ENCODE peak calls at places on chromosomes 12 and 14, in ten cellular contexts. Y is RPMI7951; E is kidney; P is mammary epithelial cell; D is stimulated activated CD4-positive, alpha-beta T cell treated with anti-CD3 and anti-CD28 coated beads, TNF-alpha, amount 100 ng/mL, for 1 hour; J is AG09309; M is GM10248; N is heart left ventricle; I is ACHN; Z is nephron progenitor cell. K is an unnamed sample.
A peak's percentile ranks its signal among the peaks of the same experiment; 100 is the strongest.

GRCh38 chr14:54102051-54102456 is 145.4 kb upstream of the BMP4 start:
- DNase-seq in Z (no peak), I (no peak), M (no peak), D (no peak), E (no peak), P (no peak), N (no peak), Y (no peak), J (no peak), K (no peak)

GRCh38 chr14:38233218-38233617 is 22.7 kb downstream of the CLEC14A start:
- DNase-seq in I (no peak), P (no peak), Z (no peak), M (no peak), J (no peak), Y (no peak), N (no peak), E (no peak), D (no peak), K (no peak)

GRCh38 chr14:102352213-102352612 is 10.5 kb downstream of the CINP start:
- DNase-seq in Y (no peak), E (no peak), I (no peak), D (no peak), Z (no peak), J (no peak), M (no peak), N (no peak), P (no peak), K (no peak)

GRCh38 chr14:103169954-103170353 is 46.7 kb downstream of the TNFAIP2 start:
- DNase-seq in N (no peak), E (no peak), M (no peak), J (no peak), P (no peak), D (no peak), Z (no peak), Y (no peak), I (peak; percentile 89), K (no peak)

GRCh38 chr12:47935196-47935595 is 28.2 kb upstream of the TMEM106C start:
- DNase-seq in E (peak; percentile 84), I (no peak), Y (peak; percentile 94), Z (no peak), D (no peak), J (peak; percentile 63), N (peak; percentile 83), P (no peak), M (no peak), K (peak; percentile 66)

GRCh38 chr14:35814371-35815005 is 5.4 kb upstream of the RALGAPA1 start:
- DNase-seq in E (no peak), M (peak; percentile 50), Z (peak; percentile 76), I (peak; percentile 65), P (peak; percentile 23), Y (peak; percentile 47), J (no peak), D (peak; percentile 56), N (peak; percentile 48), K (peak; percentile 63)

GRCh38 chr12:16229676-16230075 is 47.8 kb downstream of the SLC15A5 start:
- DNase-seq in P (no peak), D (no peak), I (no peak), J (no peak), M (no peak), Y (no peak), E (no peak), Z (no peak), N (no peak), K (no peak)

GRCh38 chr14:34363733-34364134 is 98.3 kb downstream of the SPTSSA start:
- DNase-seq in D (no peak), M (no peak), I (no peak), Y (peak; percentile 9), Z (no peak), N (peak; percentile 59), J (no peak), E (no peak), P (no peak), K (no peak)

GRCh38 chr14:58239259-58240210 is 5.1 kb upstream of the PSMA3 start:
- DNase-seq in Z (peak; percentile 81), M (no peak), N (peak; percentile 63), Y (peak; percentile 59), P (peak; percentile 46), J (no peak), D (peak; percentile 87), E (peak; percentile 82), I (peak; percentile 64), K (peak; percentile 75)

GRCh38 chr14:105247026-105247425 is 1.3 kb upstream of the BTBD6 start:
- DNase-seq in M (no peak), I (no peak), Y (no peak), J (no peak), N (no peak), E (no peak), Z (no peak), P (no peak), D (no peak), K (no peak)

GRCh38 chr12:106386836-106387555 is 29.4 kb downstream of the POLR3B start:
- DNase-seq in D (no peak), Y (no peak), I (no peak), P (peak; percentile 76), Z (no peak), N (no peak), M (no peak), J (peak; percentile 37), E (no peak), K (peak; percentile 78)

GRCh38 chr12:121933522-121934317 is 15.3 kb downstream of the CFAP251 start:
- DNase-seq in N (no peak), Y (peak; percentile 39), M (no peak), J (no peak), P (no peak), E (no peak), D (no peak), I (peak; percentile 59), Z (no peak), K (peak; percentile 53)

K was measured in astrocyte of the hippocampus.